ENCODE peak calls at places on chromosomes 11 and 22, in five cellular contexts. W is HepG2, D is H1, P is GM12891, F is K562. O is an unnamed sample.

GRCh38 chr22:48851933-48852549 is 975.6 kb downstream of the BRD1 start:
- DNase-seq in W (peak; percentile 37), D (no peak), P (no peak), F (no peak), O (no peak)

GRCh38 chr11:130179396-130180306 is 20.1 kb downstream of the ST14 start:
- DNase-seq in W (no peak), D (no peak), P (no peak), F (no peak), O (no peak)

GRCh38 chr11:19660076-19660475 is 52.6 kb upstream of the NAV2 start:
- DNase-seq in W (peak; percentile 52), D (no peak), P (peak; percentile 40), F (peak; percentile 57), O (peak; percentile 43)

GRCh38 chr11:127651888-127652221 is 651.3 kb upstream of the KIRREL3 start:
- DNase-seq in W (no peak), D (no peak), P (no peak), F (no peak), O (no peak)

GRCh38 chr11:105469931-105470330 is 139.9 kb upstream of the GRIA4 start:
- DNase-seq in W (no peak), D (no peak), P (no peak), F (no peak), O (no peak)

GRCh38 chr22:23401910-23402274 is 178.2 kb downstream of the IGLL1 start:
- DNase-seq in W (no peak), D (no peak), P (no peak), F (peak; percentile 53), O (no peak)

GRCh38 chr11:77418155-77418980 is 55.5 kb downstream of the PAK1 start:
- DNase-seq in W (no peak), D (no peak), P (no peak), F (no peak), O (no peak)

GRCh38 chr22:19244600-19245352 is 46.7 kb downstream of the CLTCL1 start:
- DNase-seq in W (no peak), D (no peak), P (no peak), F (peak; percentile 48), O (no peak)

GRCh38 chr11:1151366-1152315 is 6.1 kb upstream of the MUC5AC start:
- DNase-seq in W (no peak), D (no peak), P (no peak), F (no peak), O (no peak)

GRCh38 chr11:44018127-44018521 is 29.7 kb upstream of the ACCSL start:
- DNase-seq in W (no peak), D (no peak), P (no peak), F (no peak), O (no peak)

GRCh38 chr11:57566035-57566504 is 1.4 kb downstream of the UBE2L6 start:
- DNase-seq in W (peak; percentile 46), D (no peak), P (peak; percentile 37), F (no peak), O (no peak)

GRCh38 chr11:121625784-121626506 is 173.2 kb upstream of the SORL1-AS1 start:
- DNase-seq in W (no peak), D (no peak), P (no peak), F (no peak), O (no peak)

GRCh38 chr11:32434387-32435151 is 770 bp downstream of the WT1 start:
- DNase-seq in W (peak; percentile 5), D (no peak), P (no peak), F (peak; percentile 85), O (no peak)

GRCh38 chr11:134040386-134041297 is 28.2 kb upstream of the JAM3 start:
- DNase-seq in W (no peak), D (no peak), P (no peak), F (no peak), O (no peak)

GRCh38 chr11:2804701-2805387 is 80.7 kb downstream of the CDKN1C start:
- DNase-seq in W (no peak), D (no peak), P (no peak), F (no peak), O (no peak)

GRCh38 chr22:23696326-23696851 is 5.6 kb downstream of the RGL4 start:
- DNase-seq in W (no peak), D (no peak), P (peak; percentile 75), F (no peak), O (peak; percentile 86)

GRCh38 chr11:35598254-35599125 is 19.8 kb upstream of the FJX1 start:
- DNase-seq in W (no peak), D (no peak), P (no peak), F (no peak), O (no peak)

GRCh38 chr11:72736452-72737069 is 15.6 kb downstream of the ARAP1 start:
- DNase-seq in W (no peak), D (no peak), P (no peak), F (peak; percentile 62), O (no peak)

GRCh38 chr11:71311176-71311925 is 59.0 kb upstream of the SHANK2 start:
- DNase-seq in W (no peak), D (no peak), P (no peak), F (no peak), O (no peak)

GRCh38 chr11:1773131-1773510 is 9.4 kb upstream of the CTSD start:
- DNase-seq in W (no peak), D (no peak), P (peak; percentile 13), F (no peak), O (no peak)

GRCh38 chr11:128790200-128790599 is 76.9 kb downstream of the KCNJ1 start:
- DNase-seq in W (no peak), D (no peak), P (no peak), F (no peak), O (no peak)

GRCh38 chr11:36165638-36166389 is 123.4 kb downstream of the COMMD9 start:
- DNase-seq in W (no peak), D (no peak), P (no peak), F (no peak), O (no peak)

GRCh38 chr11:64788321-64789215 is 10.2 kb upstream of the SF1 start:
- DNase-seq in W (no peak), D (no peak), P (no peak), F (no peak), O (peak; percentile 12)

DNA sequence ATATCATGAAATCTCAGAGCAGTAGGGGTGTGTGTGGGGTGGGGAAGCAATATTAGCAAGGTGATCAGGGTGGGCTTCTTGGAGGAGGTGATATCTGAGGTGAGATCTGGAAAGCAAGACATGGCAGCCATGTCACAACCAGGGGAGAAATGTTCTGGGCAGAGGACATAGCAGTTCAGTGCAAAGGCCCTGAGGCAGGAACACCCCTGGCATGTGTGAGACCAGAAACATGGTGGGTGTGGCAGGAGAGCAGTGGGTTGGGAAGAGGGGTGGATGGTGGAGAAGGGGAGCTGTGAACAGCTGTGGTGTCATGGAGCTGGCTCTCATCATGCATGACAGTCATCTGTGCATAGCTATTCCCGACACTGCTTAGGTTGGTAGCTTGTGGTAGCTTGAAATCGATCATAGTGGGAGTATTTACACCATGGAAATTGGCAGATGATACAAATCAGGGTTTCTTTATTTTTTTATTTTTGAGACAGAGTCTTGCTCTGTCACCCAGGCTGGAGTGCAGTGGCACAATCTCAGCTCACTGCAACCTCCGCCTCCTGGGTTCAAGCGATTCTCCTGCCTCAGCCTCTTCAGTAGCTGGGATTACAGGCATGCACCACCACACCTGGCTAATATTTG is 17.9 kb upstream of the MPPED1 start:
- DNase-seq in W (no peak), D (no peak), P (no peak), F (no peak), O (no peak)
- TF ChIP-seq POLR2AphosphoS5 in W (no peak), D (no peak), P (no peak), F (no peak), O (no peak)

GRCh38 chr22:31625661-31626426 is 36.2 kb downstream of the PISD start:
- DNase-seq in W (no peak), D (no peak), P (no peak), F (peak; percentile 71), O (no peak)
- TF ChIP-seq POLR2A in W (no peak), D (no peak), P (no peak), F (no peak), O (no peak)

GRCh38 chr11:75014129-75014528 is 25.4 kb downstream of the NEU3 start:
- DNase-seq in W (no peak), D (no peak), P (no peak), F (peak; percentile 45), O (no peak)
- TF ChIP-seq TAF1 in W (no peak), D (no peak), P (no peak), F (no peak), O (no peak)

GRCh38 chr22:35971418-35972119 is 57.1 kb downstream of the RBFOX2 start:
- DNase-seq in W (peak; percentile 58), D (no peak), P (no peak), F (no peak), O (no peak)

GRCh38 chr22:35970601-35971417 is 57.8 kb downstream of the RBFOX2 start:
- DNase-seq in W (no peak), D (no peak), P (no peak), F (no peak), O (no peak)

GRCh38 chr22:35977136-35977535 is 51.5 kb downstream of the RBFOX2 start:
- DNase-seq in W (no peak), D (no peak), P (no peak), F (no peak), O (no peak)

GRCh38 chr22:35973388-35973787 is 55.2 kb downstream of the RBFOX2 start:
- DNase-seq in W (no peak), D (no peak), P (no peak), F (no peak), O (no peak)

GRCh38 chr22:35972559-35972958 is 56.1 kb downstream of the RBFOX2 start:
- DNase-seq in W (no peak), D (no peak), P (no peak), F (no peak), O (no peak)
- TF ChIP-seq POLR2AphosphoS5 in W (no peak), D (no peak), P (no peak), F (no peak), O (no peak)

GRCh38 chr11:10751581-10751940 is 515 bp downstream of the CTR9 start:
- DNase-seq in W (no peak), D (no peak), P (no peak), F (no peak), O (no peak)

GRCh38 chr11:10752486-10752885 is 1.4 kb downstream of the CTR9 start:
- DNase-seq in W (no peak), D (no peak), P (no peak), F (no peak), O (no peak)

GRCh38 chr11:10749476-10749875 is 1.6 kb upstream of the CTR9 start:
- DNase-seq in W (no peak), D (no peak), P (no peak), F (no peak), O (no peak)

GRCh38 chr11:10752061-10752460 is 1.0 kb downstream of the CTR9 start:
- DNase-seq in W (no peak), D (no peak), P (no peak), F (no peak), O (no peak)

GRCh38 chr11:10750838-10751580 is at the start of gene CTR9:
- DNase-seq in W (peak; percentile 87), D (peak; percentile 77), P (peak; percentile 66), F (peak; percentile 87), O (peak; percentile 69)
- TF ChIP-seq POLR2A in W (peak; percentile 93), D (peak; percentile 32), P (peak; percentile 94), F (peak; percentile 93), O (peak; percentile 97)